ENCODE peak calls at places on chromosomes 2 and 18, in four cellular contexts. One of them, this sample, is unnamed.

GRCh38 chr2:174546519-174547506 is 50.8 kb downstream of the WIPF1 start:
- DNase-seq in right lobe of liver: no peak
- DNase-seq in MM.1S: peak; percentile 68
- DNase-seq in cardiac muscle cell: peak; percentile 37
- DNase-seq in this sample: no peak

GRCh38 chr18:13577091-13577697 is 149.2 kb downstream of the FAM210A start:
- DNase-seq in right lobe of liver: no peak
- DNase-seq in MM.1S: no peak
- DNase-seq in cardiac muscle cell: no peak
- DNase-seq in this sample: no peak

GRCh38 chr2:152718909-152719645 is 657 bp downstream of the ARL6IP6 start:
- DNase-seq in MM.1S: peak; percentile 74
- DNase-seq in cardiac muscle cell: peak; percentile 63
- DNase-seq in right lobe of liver: no peak
- DNase-seq in this sample: no peak

GRCh38 chr18:33821503-33821902 is 243.5 kb downstream of the ASXL3 start:
- DNase-seq in MM.1S: no peak
- DNase-seq in cardiac muscle cell: no peak
- DNase-seq in right lobe of liver: no peak
- DNase-seq in this sample: no peak

GRCh38 chr18:31596081-31596872 is 4.6 kb downstream of the TTR start:
- DNase-seq in cardiac muscle cell: no peak
- DNase-seq in right lobe of liver: no peak
- DNase-seq in MM.1S: no peak
- DNase-seq in this sample: no peak

GRCh38 chr18:57748770-57749603 is 54.1 kb downstream of the ATP8B1 start:
- DNase-seq in cardiac muscle cell: no peak
- DNase-seq in MM.1S: peak; percentile 19
- DNase-seq in right lobe of liver: no peak
- DNase-seq in this sample: no peak

GRCh38 chr2:9300214-9300613 is 93.6 kb downstream of the ASAP2 start:
- DNase-seq in cardiac muscle cell: no peak
- DNase-seq in right lobe of liver: no peak
- DNase-seq in MM.1S: no peak
- DNase-seq in this sample: no peak

GRCh38 chr2:28613616-28614501 is 118.0 kb downstream of the PLB1 start:
- DNase-seq in cardiac muscle cell: no peak
- DNase-seq in right lobe of liver: no peak
- DNase-seq in MM.1S: peak; percentile 6
- DNase-seq in this sample: no peak

GRCh38 chr18:54608008-54608642 is 17.1 kb downstream of the DYNAP start:
- DNase-seq in MM.1S: no peak
- DNase-seq in cardiac muscle cell: no peak
- DNase-seq in right lobe of liver: no peak
- DNase-seq in this sample: no peak

GRCh38 chr18:28045176-28045810 is 131.6 kb downstream of the CDH2 start:
- DNase-seq in MM.1S: no peak
- DNase-seq in right lobe of liver: no peak
- DNase-seq in cardiac muscle cell: peak; percentile 52
- DNase-seq in this sample: no peak

GRCh38 chr18:49071776-49072175 is 121.0 kb upstream of the SMAD7 start:
- DNase-seq in cardiac muscle cell: no peak
- DNase-seq in right lobe of liver: no peak
- DNase-seq in MM.1S: no peak
- DNase-seq in this sample: no peak

GRCh38 chr2:197615033-197615652 is 60.2 kb downstream of the RFTN2 start:
- DNase-seq in MM.1S: peak; percentile 47
- DNase-seq in cardiac muscle cell: no peak
- DNase-seq in right lobe of liver: peak; percentile 37
- DNase-seq in this sample: no peak

GRCh38 chr2:10772868-10773215 is 39.7 kb downstream of the PDIA6 start:
- DNase-seq in MM.1S: no peak
- DNase-seq in right lobe of liver: no peak
- DNase-seq in cardiac muscle cell: no peak
- DNase-seq in this sample: no peak

GRCh38 chr18:79962311-79962710 is 2.1 kb upstream of the HSBP1L1 start:
- DNase-seq in cardiac muscle cell: no peak
- DNase-seq in right lobe of liver: no peak
- DNase-seq in MM.1S: no peak
- DNase-seq in this sample: no peak

GRCh38 chr2:229634574-229635185 is 79.7 kb downstream of the DNER start:
- DNase-seq in right lobe of liver: no peak
- DNase-seq in cardiac muscle cell: no peak
- DNase-seq in MM.1S: no peak
- DNase-seq in this sample: no peak

GRCh38 chr2:238239552-238239871 is 326 bp downstream of the HES6 start:
- DNase-seq in MM.1S: peak; percentile 40
- DNase-seq in cardiac muscle cell: peak; percentile 56
- DNase-seq in right lobe of liver: no peak
- DNase-seq in this sample: no peak

GRCh38 chr2:162072976-162073775 is 839 bp downstream of the DPP4 start:
- DNase-seq in right lobe of liver: peak; percentile 34
- DNase-seq in cardiac muscle cell: peak; percentile 15
- DNase-seq in MM.1S: no peak
- DNase-seq in this sample: peak; percentile 15

GRCh38 chr2:54909006-54909405 is 141.2 kb downstream of the RTN4 start:
- DNase-seq in cardiac muscle cell: no peak
- DNase-seq in right lobe of liver: no peak
- DNase-seq in MM.1S: no peak
- DNase-seq in this sample: no peak

GRCh38 chr2:215447673-215448081 is 11.8 kb upstream of the FN1 start:
- DNase-seq in cardiac muscle cell: no peak
- DNase-seq in right lobe of liver: no peak
- DNase-seq in MM.1S: no peak
- DNase-seq in this sample: no peak

GRCh38 chr2:160156665-160157064 is 43.4 kb downstream of the ITGB6 start:
- DNase-seq in right lobe of liver: no peak
- DNase-seq in cardiac muscle cell: no peak
- DNase-seq in MM.1S: no peak
- DNase-seq in this sample: no peak

GRCh38 chr2:160156084-160156483 is 44.0 kb downstream of the ITGB6 start:
- DNase-seq in right lobe of liver: no peak
- DNase-seq in MM.1S: no peak
- DNase-seq in cardiac muscle cell: no peak
- DNase-seq in this sample: no peak

DNA sequence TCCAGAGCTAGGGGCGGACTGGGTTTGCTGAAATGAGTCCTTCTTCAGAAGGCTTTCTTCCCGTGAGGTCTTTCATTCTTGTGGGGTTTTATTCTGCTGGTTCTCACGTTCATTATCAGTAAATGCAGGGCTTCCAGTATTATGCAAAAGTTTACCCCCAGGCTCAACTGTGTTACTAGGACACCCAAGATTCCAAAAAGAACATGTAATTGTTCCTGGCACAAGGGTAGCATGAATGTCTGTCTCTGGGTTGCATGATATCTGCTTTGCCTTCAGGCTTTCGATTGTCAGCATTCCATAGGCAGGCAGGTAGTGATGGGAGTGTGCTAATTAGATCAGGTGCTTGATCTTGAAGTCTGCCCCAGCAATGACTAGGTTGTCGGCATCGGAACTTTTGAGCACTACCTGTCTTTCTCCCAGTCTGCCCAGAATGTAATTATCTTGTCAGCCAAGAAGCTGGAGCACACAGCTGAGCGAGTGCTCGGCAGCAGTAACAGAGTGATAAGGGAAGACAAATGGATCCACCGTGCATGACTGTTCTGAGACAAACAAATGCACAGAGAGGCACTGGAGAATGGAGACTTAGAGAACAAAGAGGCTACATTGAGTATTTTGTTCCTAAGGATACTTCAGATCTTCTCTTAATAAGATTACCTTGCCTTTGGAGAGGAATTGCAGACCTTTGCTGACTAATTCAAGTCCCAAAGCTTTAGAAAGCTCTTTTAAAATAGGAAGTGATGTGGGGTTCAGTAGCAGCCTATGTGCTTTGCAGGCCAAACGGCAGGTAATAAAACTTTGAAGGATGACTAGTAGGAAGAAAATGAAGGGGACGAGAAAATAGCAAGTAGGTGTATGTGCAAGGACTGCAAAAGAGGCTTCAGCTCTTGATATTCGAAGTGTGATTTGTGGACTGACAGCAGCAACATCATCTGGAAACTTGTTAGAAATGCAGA is 41.9 kb downstream of the ITGB6 start:
- DNase-seq in cardiac muscle cell: no peak
- DNase-seq in MM.1S: no peak
- DNase-seq in right lobe of liver: no peak
- DNase-seq in this sample: no peak
- H3K27ac ChIP-seq in cardiac muscle cell: no peak overlapping the region
- H3K27ac ChIP-seq in MM.1S: no peak overlapping the region
- H3K27ac ChIP-seq in right lobe of liver: no peak overlapping the region
- H3K27ac ChIP-seq in this sample: peak overlapping the region; percentile 56

DNA sequence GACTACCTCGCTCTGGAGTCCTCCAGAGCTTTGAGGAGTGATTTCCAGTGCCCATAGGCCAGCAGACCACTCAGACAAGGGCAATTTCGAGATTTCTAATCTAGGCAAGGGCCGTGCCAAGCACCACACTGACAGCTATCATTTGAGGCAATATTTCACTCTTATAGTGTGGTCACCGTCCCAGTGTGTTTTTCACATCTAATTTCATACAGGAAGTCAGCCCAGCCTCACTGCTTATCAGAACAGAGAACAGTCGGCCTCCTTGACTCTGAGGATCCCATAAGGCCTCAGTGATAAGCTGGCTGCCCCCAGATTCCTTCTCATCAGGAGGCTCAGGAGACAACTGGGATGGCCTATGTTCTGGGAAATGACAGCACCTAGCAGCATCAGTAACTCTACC is 581 bp downstream of the CAPN14 start:
- DNase-seq in right lobe of liver: no peak
- DNase-seq in MM.1S: peak; percentile 85
- DNase-seq in cardiac muscle cell: no peak
- DNase-seq in this sample: no peak
- H3K4me3 ChIP-seq in right lobe of liver: no peak overlapping the region
- H3K4me3 ChIP-seq in MM.1S: no peak overlapping the region
- H3K4me3 ChIP-seq in cardiac muscle cell: no peak overlapping the region
- H3K4me3 ChIP-seq in this sample: no peak overlapping the region

DNA sequence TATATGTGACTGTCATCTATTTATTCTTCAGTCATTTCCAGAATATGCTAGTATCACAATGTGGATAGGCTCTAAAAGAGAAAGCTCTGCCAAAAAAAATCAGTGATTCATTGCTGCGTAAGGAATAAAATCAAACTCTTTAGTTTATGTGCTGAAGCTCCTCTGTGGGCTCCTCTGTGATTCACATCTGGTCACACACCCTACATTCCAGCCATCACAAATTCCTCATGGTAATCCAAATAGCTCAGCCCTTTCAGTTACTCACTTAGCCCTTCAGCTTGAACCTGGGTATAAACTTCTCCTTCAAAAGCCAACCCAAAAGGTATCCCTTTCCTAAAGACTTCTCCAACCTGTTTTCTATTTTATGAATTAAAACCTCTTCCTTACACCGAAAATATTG is 21.3 kb downstream of the DLGAP1 start:
- DNase-seq in right lobe of liver: no peak
- DNase-seq in MM.1S: no peak
- DNase-seq in cardiac muscle cell: no peak
- DNase-seq in this sample: no peak
- TF ChIP-seq CTCF in right lobe of liver: no peak
- TF ChIP-seq CTCF in MM.1S: no peak
- TF ChIP-seq CTCF in cardiac muscle cell: no peak
- TF ChIP-seq CTCF in this sample: no peak

GRCh38 chr2:186575856-186576255 is 14.0 kb upstream of the ITGAV start:
- DNase-seq in right lobe of liver: no peak
- DNase-seq in MM.1S: no peak
- DNase-seq in cardiac muscle cell: no peak
- DNase-seq in this sample: no peak
- H3K27ac ChIP-seq in right lobe of liver: no peak overlapping the region
- H3K27ac ChIP-seq in MM.1S: no peak overlapping the region
- H3K27ac ChIP-seq in cardiac muscle cell: no peak overlapping the region
- H3K27ac ChIP-seq in this sample: no peak overlapping the region

GRCh38 chr2:217610411-217610814 is 392.4 kb downstream of the TNS1 start:
- DNase-seq in MM.1S: peak; percentile 97
- DNase-seq in cardiac muscle cell: no peak
- DNase-seq in right lobe of liver: peak; percentile 58
- DNase-seq in this sample: no peak
- H3K4me3 ChIP-seq in MM.1S: peak overlapping the region; percentile 29
- H3K4me3 ChIP-seq in cardiac muscle cell: no peak overlapping the region
- H3K4me3 ChIP-seq in right lobe of liver: no peak overlapping the region
- H3K4me3 ChIP-seq in this sample: no peak overlapping the region

DNA sequence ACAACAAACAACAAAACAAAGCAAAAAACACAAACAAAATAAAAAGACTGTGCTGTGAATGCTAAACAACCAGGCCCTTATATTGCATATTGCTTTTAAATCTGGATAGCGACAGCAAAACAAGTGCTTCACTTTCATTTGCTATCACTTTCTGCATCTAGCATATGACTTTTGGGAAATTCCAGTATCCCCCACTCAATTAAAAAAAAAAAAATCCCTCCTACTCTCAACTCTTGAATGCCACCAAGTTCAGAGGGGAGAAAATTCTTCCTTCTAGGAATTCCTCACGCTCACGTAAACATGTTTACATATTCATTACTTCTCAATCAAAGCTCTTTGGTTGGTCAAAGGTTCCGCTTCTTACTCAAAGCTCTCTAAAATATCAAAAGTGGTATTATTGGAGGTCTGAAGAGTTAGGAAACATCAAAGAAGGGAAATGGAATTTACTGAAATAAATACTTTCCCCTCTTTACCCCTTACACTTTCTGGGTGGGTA is 4.1 kb downstream of the DOCK10 start:
- DNase-seq in right lobe of liver: no peak
- DNase-seq in cardiac muscle cell: no peak
- DNase-seq in MM.1S: no peak
- DNase-seq in this sample: no peak
- TF ChIP-seq CTCF in right lobe of liver: no peak
- TF ChIP-seq CTCF in cardiac muscle cell: no peak
- TF ChIP-seq CTCF in MM.1S: no peak
- TF ChIP-seq CTCF in this sample: no peak

GRCh38 chr18:51659781-51660180 is 462.3 kb upstream of the MEX3C start:
- DNase-seq in cardiac muscle cell: no peak
- DNase-seq in MM.1S: no peak
- DNase-seq in right lobe of liver: no peak
- DNase-seq in this sample: no peak

GRCh38 chr18:51664236-51664635 is 466.8 kb upstream of the MEX3C start:
- DNase-seq in right lobe of liver: no peak
- DNase-seq in cardiac muscle cell: no peak
- DNase-seq in MM.1S: no peak
- DNase-seq in this sample: no peak

GRCh38 chr18:51658436-51658835 is 461.0 kb upstream of the MEX3C start:
- DNase-seq in cardiac muscle cell: no peak
- DNase-seq in right lobe of liver: no peak
- DNase-seq in MM.1S: no peak
- DNase-seq in this sample: no peak

GRCh38 chr18:51656249-51656648 is 458.8 kb upstream of the MEX3C start:
- DNase-seq in MM.1S: no peak
- DNase-seq in cardiac muscle cell: no peak
- DNase-seq in right lobe of liver: no peak
- DNase-seq in this sample: no peak

GRCh38 chr18:51660316-51660715 is 462.8 kb upstream of the MEX3C start:
- DNase-seq in cardiac muscle cell: no peak
- DNase-seq in right lobe of liver: no peak
- DNase-seq in MM.1S: no peak
- DNase-seq in this sample: no peak
- H3K27ac ChIP-seq in cardiac muscle cell: no peak overlapping the region
- H3K27ac ChIP-seq in right lobe of liver: no peak overlapping the region
- H3K27ac ChIP-seq in MM.1S: no peak overlapping the region
- H3K27ac ChIP-seq in this sample: no peak overlapping the region

GRCh38 chr2:101474752-101475384 is at the start of gene RFX8:
- DNase-seq in cardiac muscle cell: no peak
- DNase-seq in MM.1S: no peak
- DNase-seq in right lobe of liver: no peak
- DNase-seq in this sample: no peak
- H3K4me3 ChIP-seq in cardiac muscle cell: peak within 1 kb of the TSS; percentile 46
- H3K4me3 ChIP-seq in MM.1S: no peak within 1 kb of the TSS
- H3K4me3 ChIP-seq in right lobe of liver: peak within 1 kb of the TSS; percentile 47
- H3K4me3 ChIP-seq in this sample: peak within 1 kb of the TSS; percentile 74

This sample was measured in psoas muscle.